ENCODE peak calls at places on chromosomes 2 and 18, in five cellular contexts. Y is mesenchymal stem cell, W is trophoblast cell, E is H1, C is H9. H is an unnamed sample.

GRCh38 chr2:118580651-118581050 is 266.8 kb downstream of the EN1 start:
- DNase-seq in W (no peak), C (no peak), E (no peak), Y (no peak), H (no peak)

GRCh38 chr2:200966770-200967169 is 3.3 kb upstream of the ORC2 start:
- DNase-seq in Y (peak), W (peak), E (no peak), C (no peak), H (no peak)

GRCh38 chr2:230541934-230542380 is 126.0 kb downstream of the SP100 start:
- DNase-seq in C (no peak), W (no peak), Y (no peak), E (no peak), H (no peak)

GRCh38 chr2:30645081-30645744 is 162.0 kb downstream of the CAPN13 start:
- DNase-seq in W (no peak), E (peak), Y (no peak), C (no peak), H (no peak)

GRCh38 chr2:43045866-43046265 is 180.5 kb downstream of the ZFP36L2 start:
- DNase-seq in E (no peak), Y (no peak), W (no peak), C (no peak), H (no peak)

GRCh38 chr18:69874058-69874457 is 73.6 kb downstream of the CD226 start:
- DNase-seq in Y (peak), E (no peak), C (no peak), W (no peak), H (no peak)

GRCh38 chr18:71116535-71116934 is 827.7 kb downstream of the SOCS6 start:
- DNase-seq in C (no peak), W (no peak), E (no peak), Y (no peak), H (no peak)

GRCh38 chr2:25887624-25888242 is 9.4 kb upstream of the ASXL2 start:
- DNase-seq in Y (no peak), E (no peak), W (no peak), C (no peak), H (no peak)

GRCh38 chr2:161078211-161078539 is 82.1 kb upstream of the TANK start:
- DNase-seq in E (no peak), C (no peak), Y (no peak), W (no peak), H (no peak)

GRCh38 chr2:171522804-171523338 is 597 bp downstream of the CYBRD1 start:
- DNase-seq in W (peak), Y (no peak), C (peak), E (no peak), H (peak)

GRCh38 chr2:190320696-190321095 is 1.1 kb upstream of the HIBCH start:
- DNase-seq in E (no peak), W (no peak), Y (no peak), C (no peak), H (no peak)

GRCh38 chr2:72497761-72498160 is 328.1 kb downstream of the EXOC6B start:
- DNase-seq in W (no peak), C (no peak), E (no peak), Y (peak), H (no peak)

GRCh38 chr18:5066380-5066977 is 130.6 kb downstream of the AKAIN1 start:
- DNase-seq in W (no peak), Y (no peak), E (peak), C (peak), H (no peak)

GRCh38 chr18:79962311-79962710 is 2.1 kb upstream of the HSBP1L1 start:
- DNase-seq in C (no peak), E (no peak), Y (no peak), W (peak), H (no peak)

GRCh38 chr2:119028327-119029174 is 86.6 kb downstream of the MARCO start:
- DNase-seq in E (peak), C (peak), Y (peak), W (peak), H (no peak)

GRCh38 chr2:2867371-2867770 is 510.2 kb downstream of the EIPR1 start:
- DNase-seq in Y (no peak), W (no peak), E (no peak), C (no peak), H (no peak)

GRCh38 chr18:48569915-48570264 is 31.1 kb downstream of the CTIF start:
- DNase-seq in W (no peak), E (no peak), C (no peak), Y (no peak), H (no peak)

GRCh38 chr2:27159271-27159670 is 10.5 kb downstream of the TCF23 start:
- DNase-seq in E (no peak), W (no peak), Y (no peak), C (no peak), H (no peak)

GRCh38 chr2:43840961-43841360 is 2.2 kb downstream of the ABCG8 start:
- DNase-seq in W (no peak), C (no peak), E (peak), Y (no peak), H (no peak)

GRCh38 chr18:9827856-9828793 is 57.6 kb upstream of the TXNDC2 start:
- DNase-seq in C (no peak), E (no peak), Y (peak), W (peak), H (no peak)

GRCh38 chr2:207875473-207876212 is 105.9 kb upstream of the FZD5 start:
- DNase-seq in W (no peak), E (no peak), Y (no peak), C (no peak), H (no peak)
- H2BK12ac ChIP-seq in W (no peak), E (peak), Y (no peak), C (no peak), H (no peak)

GRCh38 chr2:78201064-78201575 is 678.9 kb upstream of the LRRTM4 start:
- DNase-seq in Y (no peak), C (no peak), E (no peak), W (no peak), H (no peak)
- H4K8ac ChIP-seq in Y (no peak), C (no peak), E (no peak), W (no peak), H (no peak)

GRCh38 chr18:68402784-68403183 is 312.1 kb downstream of the TMX3 start:
- DNase-seq in C (no peak), Y (no peak), E (no peak), W (no peak), H (no peak)
- H2BK12ac ChIP-seq in C (no peak), Y (no peak), E (no peak), W (no peak), H (no peak)

GRCh38 chr18:74185860-74186259 is 37.5 kb downstream of the TIMM21 start:
- DNase-seq in C (no peak), Y (no peak), E (no peak), W (no peak), H (no peak)

GRCh38 chr18:74194691-74195090 is 46.4 kb downstream of the TIMM21 start:
- DNase-seq in C (no peak), Y (no peak), E (no peak), W (peak), H (no peak)

GRCh38 chr18:74186661-74187060 is 38.3 kb downstream of the TIMM21 start:
- DNase-seq in C (no peak), Y (no peak), E (no peak), W (no peak), H (no peak)

GRCh38 chr18:74191577-74191976 is 43.3 kb downstream of the TIMM21 start:
- DNase-seq in W (no peak), E (no peak), C (no peak), Y (no peak), H (no peak)

GRCh38 chr18:74190086-74190485 is 41.8 kb downstream of the TIMM21 start:
- DNase-seq in E (no peak), Y (peak), C (no peak), W (peak), H (no peak)
- H4K8ac ChIP-seq in E (no peak), Y (no peak), C (no peak), W (no peak), H (no peak)

GRCh38 chr2:18132697-18133096 is 254.2 kb downstream of the KCNS3 start:
- DNase-seq in Y (peak), C (no peak), W (no peak), E (no peak), H (no peak)
- H2BK12ac ChIP-seq in Y (no peak), C (no peak), W (no peak), E (no peak), H (no peak)

GRCh38 chr2:12857891-12858290 is 141.2 kb downstream of the TRIB2 start:
- DNase-seq in C (no peak), Y (no peak), W (no peak), E (no peak), H (no peak)
- H4K8ac ChIP-seq in C (no peak), Y (no peak), W (no peak), E (no peak), H (no peak)

GRCh38 chr18:27353273-27353672 is 168.2 kb upstream of the CHST9 start:
- DNase-seq in Y (no peak), E (no peak), C (no peak), W (no peak), H (no peak)
- H2BK12ac ChIP-seq in Y (no peak), E (no peak), C (no peak), W (no peak), H (no peak)

GRCh38 chr2:134446431-134447091 is 192.7 kb downstream of the MGAT5 start:
- DNase-seq in Y (peak), E (no peak), W (no peak), C (no peak), H (no peak)
- H4K8ac ChIP-seq in Y (no peak), E (no peak), W (no peak), C (no peak), H (no peak)

GRCh38 chr2:234690569-234691225 is 193.8 kb upstream of the ARL4C start:
- DNase-seq in W (no peak), E (peak), Y (no peak), C (no peak), H (no peak)
- H2BK12ac ChIP-seq in W (no peak), E (peak), Y (no peak), C (no peak), H (no peak)

H was measured in neuronal stem cell.